ENCODE peak calls at places on chromosomes 7 and 10, in seven cellular contexts. A, I, U, M, H, O and T are unnamed samples. For H3K9me3, the result is how much of the 10 kb centered on the place peaks cover.

GRCh38 chr10:123294109-123294508 is 139.9 kb downstream of the BUB3 start:
- DNase-seq in M (no peak), H (no peak), I (no peak), O (no peak), U (no peak), A (no peak), T (no peak)

GRCh38 chr7:101952355-101953247 is 135.2 kb downstream of the CUX1 start:
- DNase-seq in A (peak), M (no peak), I (peak), U (no peak), H (peak), O (no peak), T (no peak)

GRCh38 chr7:38411404-38411803 is 138.0 kb upstream of the TARP start:
- DNase-seq in U (no peak), A (no peak), H (no peak), I (no peak), M (no peak), O (no peak), T (no peak)

GRCh38 chr7:55971045-55971444 is 6.7 kb downstream of the NIPSNAP2 start:
- DNase-seq in O (no peak), I (no peak), U (no peak), H (no peak), M (no peak), A (no peak), T (no peak)

GRCh38 chr7:34011711-34012110 is 106.4 kb downstream of the BMPER start:
- DNase-seq in H (peak), I (no peak), M (no peak), O (no peak), A (no peak), U (no peak), T (no peak)

GRCh38 chr10:25498645-25499044 is 323.8 kb downstream of the GPR158 start:
- DNase-seq in M (no peak), O (no peak), I (no peak), H (no peak), A (no peak), U (no peak), T (no peak)

GRCh38 chr10:110056822-110057221 is 49.0 kb downstream of the ADD3 start:
- DNase-seq in O (no peak), H (peak), U (no peak), M (no peak), A (no peak), I (no peak), T (no peak)

GRCh38 chr10:71342850-71343773 is 24.1 kb downstream of the SLC29A3 start:
- DNase-seq in H (no peak), U (no peak), I (peak), A (no peak), M (no peak), O (no peak), T (no peak)

GRCh38 chr7:50533849-50534248 is 31.4 kb downstream of the DDC start:
- DNase-seq in U (no peak), O (no peak), A (no peak), H (no peak), M (no peak), I (no peak), T (no peak)

GRCh38 chr7:35878356-35878755 is 77.5 kb downstream of the SEPTIN7 start:
- DNase-seq in A (no peak), U (no peak), M (no peak), H (peak), O (no peak), I (no peak), T (no peak)

GRCh38 chr10:114868801-114869200 is 47.2 kb downstream of the FHIP2A start:
- DNase-seq in M (no peak), I (no peak), H (no peak), U (no peak), O (no peak), A (no peak), T (no peak)

GRCh38 chr10:91034494-91035157 is 113.7 kb upstream of the ANKRD1 start:
- DNase-seq in M (no peak), U (no peak), A (peak), I (peak), O (peak), H (peak), T (peak)

GRCh38 chr10:14820775-14821154 is 17.1 kb downstream of the CDNF start:
- DNase-seq in M (no peak), H (no peak), A (no peak), O (no peak), I (no peak), U (no peak), T (no peak)

GRCh38 chr10:33897255-33897893 is 562.9 kb upstream of the NRP1 start:
- DNase-seq in O (no peak), U (peak), M (no peak), I (no peak), A (no peak), H (no peak), T (no peak)

GRCh38 chr7:11436317-11436716 is 395.7 kb downstream of the THSD7A start:
- DNase-seq in M (no peak), H (no peak), A (no peak), U (no peak), O (no peak), I (no peak), T (no peak)

GRCh38 chr10:1198453-1199344 is 142.5 kb downstream of the WDR37 start:
- DNase-seq in I (no peak), M (no peak), U (no peak), A (no peak), O (peak), H (no peak), T (peak)

GRCh38 chr7:112782498-112782897 is 7.7 kb downstream of the TMEM168 start:
- DNase-seq in U (no peak), O (no peak), I (no peak), H (no peak), M (no peak), A (no peak), T (no peak)

GRCh38 chr7:91681718-91682117 is 198.8 kb downstream of the MTERF1 start:
- DNase-seq in I (no peak), U (no peak), A (no peak), H (no peak), O (no peak), M (no peak), T (no peak)

GRCh38 chr10:29022513-29022912 is 266.4 kb upstream of the LYZL1 start:
- DNase-seq in U (no peak), H (no peak), O (no peak), M (no peak), I (no peak), A (no peak), T (no peak)

GRCh38 chr10:235921-236320 is 100.7 kb downstream of the ZMYND11 start:
- DNase-seq in H (no peak), I (no peak), A (no peak), M (no peak), U (no peak), O (no peak), T (no peak)

GRCh38 chr10:91590904-91591791 is 41.7 kb downstream of the PPP1R3C start:
- DNase-seq in H (peak), M (no peak), A (peak), U (no peak), I (no peak), O (no peak), T (no peak)

GRCh38 chr10:4195214-4195613 is 410.2 kb upstream of the KLF6 start:
- DNase-seq in H (no peak), U (peak), A (no peak), I (no peak), M (no peak), O (no peak), T (no peak)

GRCh38 chr7:30406664-30407425 is 71.7 kb downstream of the NOD1 start:
- DNase-seq in A (no peak), I (no peak), O (no peak), H (no peak), U (peak), M (no peak), T (no peak)

GRCh38 chr7:65477326-65477725 is 103.7 kb downstream of the ZNF92 start:
- DNase-seq in U (no peak), O (no peak), A (no peak), H (no peak), I (no peak), M (no peak), T (no peak)

GRCh38 chr10:36109399-36110023 is 467.4 kb upstream of the FZD8 start:
- DNase-seq in O (no peak), I (no peak), H (no peak), A (no peak), M (no peak), U (no peak), T (no peak)

GRCh38 chr7:40105879-40106473 is 28.4 kb downstream of the MPLKIP start:
- DNase-seq in U (no peak), O (no peak), H (no peak), I (no peak), M (no peak), A (no peak), T (no peak)

GRCh38 chr7:132782777-132783633 is 206.7 kb upstream of the PLXNA4 start:
- DNase-seq in M (no peak), H (no peak), A (no peak), O (no peak), I (no peak), U (no peak), T (no peak)

GRCh38 chr7:116970148-116970910 is 17.0 kb downstream of the ST7 start:
- DNase-seq in I (no peak), O (no peak), A (no peak), M (no peak), U (no peak), H (no peak), T (no peak)

GRCh38 chr10:17473228-17473950 is 19.0 kb upstream of the ST8SIA6 start:
- DNase-seq in M (no peak), A (no peak), H (no peak), I (no peak), U (no peak), O (no peak), T (no peak)

GRCh38 chr10:49187950-49188761 is at the start of gene TMEM273:
- DNase-seq in H (no peak), M (peak), U (no peak), A (peak), O (peak), I (peak), T (peak)

GRCh38 chr10:6746782-6747181 is 166.7 kb upstream of the PRKCQ start:
- DNase-seq in A (no peak), H (no peak), U (no peak), I (no peak), O (no peak), M (no peak), T (no peak)

GRCh38 chr10:107104026-107104652 is 60.4 kb downstream of the SORCS1 start:
- DNase-seq in I (no peak), A (no peak), O (no peak), H (no peak), M (no peak), U (no peak), T (no peak)

GRCh38 chr7:25392571-25393338 is 164.5 kb upstream of the NPVF start:
- DNase-seq in U (no peak), O (no peak), I (no peak), A (no peak), H (peak), M (no peak), T (no peak)

GRCh38 chr10:48661441-48661840 is 23.2 kb upstream of the WDFY4 start:
- DNase-seq in A (no peak), M (no peak), I (no peak), H (no peak), O (no peak), U (no peak), T (no peak)

GRCh38 chr7:92362131-92362530 is 85.2 kb upstream of the GATAD1 start:
- DNase-seq in A (no peak), H (no peak), M (no peak), I (no peak), U (no peak), O (no peak), T (no peak)

GRCh38 chr10:73217628-73218027 is 29.4 kb downstream of the DNAJC9 start:
- DNase-seq in O (no peak), A (no peak), M (no peak), U (no peak), I (no peak), H (no peak), T (no peak)

GRCh38 chr7:22123139-22123538 is 177.4 kb upstream of the CDCA7L start:
- DNase-seq in H (no peak), M (no peak), U (no peak), A (no peak), I (no peak), O (no peak), T (no peak)

GRCh38 chr7:22117222-22117621 is 171.5 kb upstream of the CDCA7L start:
- DNase-seq in M (no peak), A (no peak), O (no peak), I (no peak), H (no peak), U (no peak), T (no peak)

GRCh38 chr7:22121702-22122474 is 176.2 kb upstream of the CDCA7L start:
- DNase-seq in I (peak), H (no peak), U (no peak), O (peak), A (peak), M (no peak), T (no peak)

GRCh38 chr7:22116451-22117027 is 170.8 kb upstream of the CDCA7L start:
- DNase-seq in I (no peak), A (no peak), O (no peak), M (no peak), H (no peak), U (no peak), T (no peak)

GRCh38 chr7:22120391-22121053 is 174.8 kb upstream of the CDCA7L start:
- DNase-seq in M (no peak), U (no peak), H (no peak), O (no peak), I (no peak), A (no peak), T (no peak)
- H3K27ac ChIP-seq in M (no peak), U (no peak), H (no peak), O (no peak), I (no peak), A (no peak), T (no peak)

GRCh38 chr10:89837173-89838001 is 136.0 kb downstream of the KIF20B start:
- DNase-seq in A (no peak), U (no peak), H (no peak), I (peak), O (peak), M (no peak), T (peak)
- H3K4me3 ChIP-seq in A (peak), U (no peak), H (no peak), I (peak), O (peak), M (peak), T (peak)

DNA sequence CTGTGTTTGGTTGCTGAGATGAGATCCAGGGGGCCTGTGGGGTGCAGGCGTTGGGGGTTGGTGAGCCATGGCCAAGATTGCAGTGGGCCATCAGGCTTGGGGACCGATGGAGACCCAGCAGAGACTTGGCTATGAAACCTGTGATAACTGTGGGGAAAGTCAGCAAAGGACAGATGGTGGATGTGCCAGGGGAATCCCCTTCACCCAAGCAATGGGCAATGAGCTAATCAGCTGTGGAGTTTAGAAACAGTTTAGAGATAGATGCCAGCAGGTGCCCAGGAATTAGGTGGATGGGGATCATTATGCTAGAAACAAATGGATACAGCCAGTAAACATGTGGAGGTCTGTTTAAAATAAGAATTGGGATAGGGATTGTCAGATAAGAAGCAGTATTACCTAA is 151.4 kb upstream of the FERD3L start:
- DNase-seq in U (no peak), H (no peak), I (no peak), M (no peak), A (no peak), O (no peak), T (no peak)
- H3K9me3 ChIP-seq in U (under half), H (under half), I (under half), M (under half), A (under half), O (under half), T (under half)

DNA sequence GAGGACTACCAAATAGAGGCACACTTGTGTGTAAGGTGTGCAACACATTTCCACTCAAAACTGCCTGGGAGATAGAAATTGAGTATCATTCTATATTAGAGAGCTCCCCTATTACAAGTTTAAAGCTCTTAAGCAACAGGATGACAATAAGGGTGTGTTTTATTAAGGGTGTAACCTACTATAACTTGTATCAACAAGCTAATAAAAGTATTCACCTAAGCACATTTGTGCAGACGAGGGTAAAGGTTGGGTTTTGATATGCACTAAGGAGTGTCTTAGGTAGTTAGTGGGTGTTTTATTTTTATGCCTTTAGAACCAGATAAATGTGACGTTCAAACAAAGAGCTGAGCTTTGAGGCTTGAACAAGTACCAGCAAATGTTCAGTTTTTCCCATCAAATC is 2.8 kb upstream of the FAM53B start:
- DNase-seq in H (no peak), A (no peak), U (no peak), M (no peak), O (no peak), I (no peak), T (no peak)
- H3K27ac ChIP-seq in H (no peak), A (no peak), U (peak), M (peak), O (no peak), I (no peak), T (no peak)

DNA sequence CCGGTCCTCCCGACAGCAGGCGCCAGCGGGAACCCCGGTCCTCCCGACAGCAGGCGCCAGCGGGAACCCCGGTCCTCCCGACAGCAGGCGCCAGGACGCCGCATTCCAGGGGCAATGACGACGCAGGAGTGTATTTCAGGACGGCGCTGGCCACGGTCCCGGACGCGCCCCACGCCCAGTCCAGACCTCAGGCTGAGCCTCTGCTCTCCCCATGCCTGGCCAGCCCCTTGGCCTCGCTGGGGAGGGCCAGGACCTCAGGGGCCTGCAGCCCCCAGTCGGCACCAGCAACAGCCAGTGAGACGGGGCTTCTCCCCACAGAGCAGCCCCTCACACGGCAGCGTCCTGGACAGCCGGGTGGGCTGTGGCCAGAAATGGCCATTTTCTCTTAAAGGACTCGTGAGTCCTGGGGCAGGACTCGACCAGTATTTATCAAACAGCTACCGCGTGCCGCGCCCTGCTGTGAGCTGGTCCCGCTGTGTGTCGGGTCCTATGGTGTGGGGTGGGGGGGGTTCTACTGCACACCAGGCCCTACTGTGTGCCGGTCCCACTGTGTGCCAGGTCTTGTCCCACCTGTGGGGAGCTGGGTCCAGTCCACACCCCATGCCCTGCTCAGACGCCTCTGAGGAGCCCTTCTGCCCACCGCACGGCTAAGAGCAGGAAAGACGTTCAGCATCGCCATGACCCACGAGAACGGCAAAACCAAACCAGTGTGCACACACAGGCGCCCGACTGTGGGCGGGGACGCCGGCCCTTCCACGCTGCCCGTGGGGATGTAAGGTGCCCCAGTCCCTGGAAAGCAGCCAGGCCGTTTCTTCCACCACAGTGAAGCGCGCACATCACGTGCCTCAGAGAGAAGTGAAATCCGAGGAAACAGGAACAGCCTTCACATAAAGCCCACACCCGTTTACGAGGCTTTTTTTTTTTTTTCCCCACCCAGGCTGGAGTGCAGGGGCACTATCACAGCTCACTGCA is 33.3 kb downstream of the GET4 start:
- DNase-seq in M (no peak), A (no peak), H (peak), U (no peak), O (peak), I (peak), T (peak)
- H3K4me3 ChIP-seq in M (peak), A (no peak), H (peak), U (peak), O (peak), I (no peak), T (peak)

DNA sequence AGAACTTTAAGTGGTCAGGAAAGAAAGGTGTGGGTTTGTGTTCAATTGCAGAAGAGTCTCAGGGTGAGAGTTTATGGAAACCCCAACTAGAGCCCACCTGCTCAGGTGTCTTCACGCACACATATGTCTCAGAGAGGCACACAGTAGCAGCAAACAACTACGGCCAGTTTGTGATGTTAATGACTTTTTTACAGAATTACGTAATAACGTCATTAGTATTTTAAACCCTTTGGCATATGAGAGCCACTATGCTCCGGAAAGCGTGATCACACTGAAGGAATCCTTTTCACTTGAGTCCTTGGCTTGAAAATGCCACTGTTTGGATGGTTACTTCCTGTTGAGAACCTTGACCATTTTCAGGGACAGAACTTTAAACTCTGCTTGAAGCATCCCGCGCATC is 204.0 kb downstream of the PTPRN2 start:
- DNase-seq in M (no peak), I (no peak), H (no peak), A (no peak), U (no peak), O (no peak), T (no peak)
- H3K9me3 ChIP-seq in M (under half), I (under half), H (under half), A (under half), U (under half), O (under half), T (under half)